ENCODE peak calls at places on chromosomes 2 and 18, in six cellular contexts. U is K562, K is iPS DF 19.7, B is C1 segment of cervical spinal cord, G is naive B cell, F is HTR-8/SVneo. C is an unnamed sample.

GRCh38 chr2:96413067-96413722 is 77.6 kb downstream of the NCAPH start:
- DNase-seq in B (no peak), G (no peak), K (no peak), F (no peak), U (no peak), C (no peak)

GRCh38 chr2:199457147-199458016 is at the start of gene SATB2:
- DNase-seq in U (peak), K (no peak), B (no peak), F (no peak), G (no peak), C (peak)

GRCh38 chr18:48032876-48033769 is 102.7 kb upstream of the SMAD2 start:
- DNase-seq in F (no peak), G (no peak), B (no peak), U (no peak), K (no peak), C (no peak)

GRCh38 chr2:44994377-44994776 is 14.9 kb downstream of the SIX2 start:
- DNase-seq in K (no peak), G (no peak), U (no peak), F (no peak), B (no peak), C (no peak)

GRCh38 chr2:204586444-204587165 is 41.3 kb downstream of the PARD3B start:
- DNase-seq in G (no peak), U (no peak), B (no peak), F (no peak), K (no peak), C (no peak)

GRCh38 chr2:64794426-64794995 is 140.8 kb upstream of the SERTAD2 start:
- DNase-seq in G (no peak), B (no peak), F (no peak), U (no peak), K (no peak), C (no peak)

GRCh38 chr2:17879913-17880274 is 1.4 kb downstream of the KCNS3 start:
- DNase-seq in F (no peak), K (no peak), G (no peak), B (no peak), U (no peak), C (no peak)

GRCh38 chr18:9849407-9849961 is 36.3 kb upstream of the TXNDC2 start:
- DNase-seq in B (no peak), F (no peak), G (no peak), K (no peak), U (peak), C (peak)

GRCh38 chr2:185990861-185991525 is 252.4 kb downstream of the FSIP2 start:
- DNase-seq in B (no peak), U (no peak), G (no peak), F (no peak), K (no peak), C (no peak)

GRCh38 chr2:71940695-71941094 is 207.0 kb downstream of the CYP26B1 start:
- DNase-seq in U (no peak), K (no peak), F (no peak), B (no peak), G (no peak), C (no peak)

GRCh38 chr2:70861774-70862644 is 26.4 kb upstream of the CD207 start:
- DNase-seq in G (peak), B (peak), K (no peak), F (peak), U (peak), C (peak)

GRCh38 chr2:168160897-168161296 is 86.5 kb downstream of the STK39 start:
- DNase-seq in U (peak), B (no peak), K (peak), F (no peak), G (no peak), C (peak)

GRCh38 chr18:28511421-28511821 is 334.5 kb upstream of the CDH2 start:
- DNase-seq in U (no peak), K (no peak), B (no peak), F (no peak), G (no peak), C (no peak)

GRCh38 chr2:119864318-119864717 is 104.6 kb downstream of the PTPN4 start:
- DNase-seq in K (no peak), U (no peak), G (no peak), F (no peak), B (no peak), C (peak)

GRCh38 chr2:38056216-38056615 is 19.7 kb downstream of the CYP1B1 start:
- DNase-seq in B (no peak), G (no peak), K (no peak), U (no peak), F (no peak), C (no peak)

GRCh38 chr18:9629709-9630108 is 15.3 kb upstream of the PPP4R1 start:
- DNase-seq in B (no peak), U (no peak), G (no peak), K (no peak), F (no peak), C (no peak)

GRCh38 chr2:95265182-95265581 is 9.1 kb upstream of the PROM2 start:
- DNase-seq in K (no peak), G (no peak), F (no peak), B (no peak), U (no peak), C (no peak)

GRCh38 chr18:47191956-47192355 is 15.8 kb upstream of the IER3IP1 start:
- DNase-seq in G (no peak), B (no peak), U (no peak), K (no peak), F (no peak), C (peak)

GRCh38 chr2:108542071-108542470 is 7.8 kb downstream of the LIMS1 start:
- DNase-seq in F (no peak), G (no peak), K (no peak), B (no peak), U (no peak), C (peak)

GRCh38 chr18:59837586-59837985 is 62.2 kb upstream of the PMAIP1 start:
- DNase-seq in U (peak), G (peak), K (peak), F (peak), B (peak), C (peak)

GRCh38 chr2:96870631-96871255 is 863 bp upstream of the SEMA4C start:
- DNase-seq in G (no peak), B (peak), U (peak), F (no peak), K (no peak), C (peak)

GRCh38 chr2:179124282-179124681 is 74.3 kb upstream of the CCDC141 start:
- DNase-seq in G (no peak), K (no peak), U (no peak), B (no peak), F (no peak), C (no peak)

GRCh38 chr2:229089806-229090205 is 181.3 kb downstream of the PID1 start:
- DNase-seq in U (no peak), K (no peak), G (no peak), B (no peak), F (no peak), C (no peak)

GRCh38 chr2:127373362-127374083 is 14.3 kb downstream of the MAP3K2 start:
- DNase-seq in F (no peak), K (no peak), U (no peak), G (no peak), B (no peak), C (no peak)

GRCh38 chr18:52670903-52671302 is 330.9 kb downstream of the DCC start:
- DNase-seq in K (no peak), G (no peak), U (no peak), F (no peak), B (no peak), C (peak)

GRCh38 chr2:218961651-218962570 is 2.4 kb downstream of the CDK5R2 start:
- DNase-seq in U (peak), B (no peak), F (no peak), K (no peak), G (no peak), C (no peak)

GRCh38 chr2:98280376-98281102 is 65.7 kb upstream of the CNGA3 start:
- DNase-seq in U (no peak), K (no peak), B (no peak), G (no peak), F (no peak), C (peak)

GRCh38 chr2:170703776-170704476 is 11.2 kb upstream of the SP5 start:
- DNase-seq in F (no peak), B (no peak), U (no peak), G (no peak), K (no peak), C (no peak)

GRCh38 chr2:240293865-240294461 is 141.5 kb upstream of the GPC1 start:
- DNase-seq in K (no peak), B (no peak), U (no peak), F (no peak), G (no peak), C (no peak)

GRCh38 chr18:3498705-3499451 is 48.9 kb downstream of the TGIF1 start:
- DNase-seq in B (peak), F (no peak), G (no peak), U (no peak), K (no peak), C (peak)

GRCh38 chr2:39062320-39062719 is 58.5 kb downstream of the SOS1 start:
- DNase-seq in K (no peak), B (no peak), G (no peak), F (no peak), U (no peak), C (no peak)

GRCh38 chr2:128641421-128642095 is 322.9 kb upstream of the HS6ST1 start:
- DNase-seq in G (no peak), F (no peak), B (no peak), K (no peak), U (no peak), C (no peak)

GRCh38 chr18:79853303-79853992 is 55.7 kb downstream of the KCNG2 start:
- DNase-seq in U (no peak), G (no peak), K (no peak), F (no peak), B (no peak), C (no peak)

GRCh38 chr18:28176674-28176932 is 327 bp downstream of the CDH2 start:
- DNase-seq in G (no peak), F (no peak), B (no peak), K (no peak), U (no peak), C (no peak)